ENCODE peak calls at places on chromosome 15, in seven cellular contexts. One of them, this sample, is unnamed.

GRCh38 chr15:58590901-58591300 is 158.6 kb downstream of the ADAM10 start:
- DNase-seq in HCT116: no peak
- DNase-seq in omental fat pad: no peak
- DNase-seq in breast epithelium: no peak
- DNase-seq in RWPE1: no peak
- DNase-seq in Caco-2: no peak
- DNase-seq in BJ: no peak
- DNase-seq in this sample: no peak

GRCh38 chr15:89777821-89778380 is 1.8 kb downstream of the MESP2 start:
- DNase-seq in HCT116: no peak
- DNase-seq in omental fat pad: no peak
- DNase-seq in breast epithelium: no peak
- DNase-seq in RWPE1: no peak
- DNase-seq in Caco-2: no peak
- DNase-seq in BJ: no peak
- DNase-seq in this sample: no peak

GRCh38 chr15:52050416-52050815 is 31.4 kb downstream of the MAPK6 start:
- DNase-seq in HCT116: no peak
- DNase-seq in omental fat pad: no peak
- DNase-seq in breast epithelium: no peak
- DNase-seq in RWPE1: peak
- DNase-seq in Caco-2: no peak
- DNase-seq in BJ: no peak
- DNase-seq in this sample: no peak

GRCh38 chr15:89457086-89457485 is 39.3 kb downstream of the RHCG start:
- DNase-seq in HCT116: peak
- DNase-seq in omental fat pad: no peak
- DNase-seq in breast epithelium: no peak
- DNase-seq in RWPE1: peak
- DNase-seq in Caco-2: peak
- DNase-seq in BJ: no peak
- DNase-seq in this sample: no peak

GRCh38 chr15:51861557-51862350 is 32.3 kb downstream of the TMOD3 start:
- DNase-seq in HCT116: no peak
- DNase-seq in omental fat pad: no peak
- DNase-seq in breast epithelium: no peak
- DNase-seq in RWPE1: no peak
- DNase-seq in Caco-2: no peak
- DNase-seq in BJ: no peak
- DNase-seq in this sample: no peak

GRCh38 chr15:79265167-79265566 is 17.4 kb upstream of the ANKRD34C start:
- DNase-seq in HCT116: peak
- DNase-seq in omental fat pad: no peak
- DNase-seq in breast epithelium: no peak
- DNase-seq in RWPE1: peak
- DNase-seq in Caco-2: no peak
- DNase-seq in BJ: no peak
- DNase-seq in this sample: no peak

GRCh38 chr15:65328506-65329297 is 24.2 kb downstream of the RNU5B-1 start:
- DNase-seq in HCT116: no peak
- DNase-seq in omental fat pad: no peak
- DNase-seq in breast epithelium: no peak
- DNase-seq in RWPE1: no peak
- DNase-seq in Caco-2: no peak
- DNase-seq in BJ: no peak
- DNase-seq in this sample: no peak

GRCh38 chr15:93179704-93180103 is 90.7 kb upstream of the RGMA start:
- DNase-seq in HCT116: no peak
- DNase-seq in omental fat pad: no peak
- DNase-seq in breast epithelium: no peak
- DNase-seq in RWPE1: no peak
- DNase-seq in Caco-2: no peak
- DNase-seq in BJ: no peak
- DNase-seq in this sample: no peak

GRCh38 chr15:26178821-26179220 is 315.7 kb upstream of the ATP10A start:
- DNase-seq in HCT116: no peak
- DNase-seq in omental fat pad: no peak
- DNase-seq in breast epithelium: no peak
- DNase-seq in RWPE1: no peak
- DNase-seq in Caco-2: no peak
- DNase-seq in BJ: no peak
- DNase-seq in this sample: no peak

GRCh38 chr15:26176831-26177230 is 313.7 kb upstream of the ATP10A start:
- DNase-seq in HCT116: no peak
- DNase-seq in omental fat pad: no peak
- DNase-seq in breast epithelium: no peak
- DNase-seq in RWPE1: no peak
- DNase-seq in Caco-2: no peak
- DNase-seq in BJ: no peak
- DNase-seq in this sample: no peak

GRCh38 chr15:26177816-26178215 is 314.7 kb upstream of the ATP10A start:
- DNase-seq in HCT116: no peak
- DNase-seq in omental fat pad: no peak
- DNase-seq in breast epithelium: no peak
- DNase-seq in RWPE1: no peak
- DNase-seq in Caco-2: no peak
- DNase-seq in BJ: no peak
- DNase-seq in this sample: no peak

GRCh38 chr15:26179906-26180305 is 316.8 kb upstream of the ATP10A start:
- DNase-seq in HCT116: no peak
- DNase-seq in omental fat pad: no peak
- DNase-seq in breast epithelium: no peak
- DNase-seq in RWPE1: no peak
- DNase-seq in Caco-2: peak
- DNase-seq in BJ: no peak
- DNase-seq in this sample: no peak
- TF ChIP-seq CTCF in HCT116: no peak
- TF ChIP-seq CTCF in omental fat pad: no peak
- TF ChIP-seq CTCF in breast epithelium: no peak
- TF ChIP-seq CTCF in RWPE1: no peak
- TF ChIP-seq CTCF in Caco-2: no peak
- TF ChIP-seq CTCF in BJ: no peak
- TF ChIP-seq CTCF in this sample: no peak

DNA sequence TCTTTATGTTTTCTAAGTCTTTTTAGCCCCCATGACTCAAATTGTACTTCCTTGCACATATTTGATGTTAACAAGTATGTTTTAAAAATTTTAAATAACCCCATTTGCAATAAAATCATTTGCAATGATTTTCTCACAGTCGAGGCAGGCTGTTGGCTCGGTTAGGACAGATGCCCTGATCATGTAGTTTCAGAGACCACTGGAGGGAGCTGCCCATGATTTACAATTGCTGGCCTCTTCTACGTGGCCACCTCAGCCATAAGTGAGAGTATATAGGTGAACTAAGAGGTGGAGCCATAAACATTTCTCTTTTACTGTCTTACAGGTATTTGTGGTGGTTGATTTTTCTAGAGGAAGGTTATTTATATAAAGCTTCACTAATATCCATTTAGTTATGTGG is 1.7 kb downstream of the DTWD1 start:
- DNase-seq in HCT116: no peak
- DNase-seq in omental fat pad: no peak
- DNase-seq in breast epithelium: no peak
- DNase-seq in RWPE1: no peak
- DNase-seq in Caco-2: peak
- DNase-seq in BJ: no peak
- DNase-seq in this sample: no peak
- TF ChIP-seq CTCF in HCT116: no peak
- TF ChIP-seq CTCF in omental fat pad: no peak
- TF ChIP-seq CTCF in breast epithelium: no peak
- TF ChIP-seq CTCF in RWPE1: no peak
- TF ChIP-seq CTCF in Caco-2: no peak
- TF ChIP-seq CTCF in BJ: peak
- TF ChIP-seq CTCF in this sample: no peak

GRCh38 chr15:71422530-71423259 is 307.4 kb downstream of the THSD4 start:
- DNase-seq in HCT116: no peak
- DNase-seq in omental fat pad: no peak
- DNase-seq in breast epithelium: no peak
- DNase-seq in RWPE1: no peak
- DNase-seq in Caco-2: no peak
- DNase-seq in BJ: no peak
- DNase-seq in this sample: no peak
- TF ChIP-seq CTCF in HCT116: no peak
- TF ChIP-seq CTCF in omental fat pad: no peak
- TF ChIP-seq CTCF in breast epithelium: no peak
- TF ChIP-seq CTCF in RWPE1: no peak
- TF ChIP-seq CTCF in Caco-2: no peak
- TF ChIP-seq CTCF in BJ: no peak
- TF ChIP-seq CTCF in this sample: no peak

DNA sequence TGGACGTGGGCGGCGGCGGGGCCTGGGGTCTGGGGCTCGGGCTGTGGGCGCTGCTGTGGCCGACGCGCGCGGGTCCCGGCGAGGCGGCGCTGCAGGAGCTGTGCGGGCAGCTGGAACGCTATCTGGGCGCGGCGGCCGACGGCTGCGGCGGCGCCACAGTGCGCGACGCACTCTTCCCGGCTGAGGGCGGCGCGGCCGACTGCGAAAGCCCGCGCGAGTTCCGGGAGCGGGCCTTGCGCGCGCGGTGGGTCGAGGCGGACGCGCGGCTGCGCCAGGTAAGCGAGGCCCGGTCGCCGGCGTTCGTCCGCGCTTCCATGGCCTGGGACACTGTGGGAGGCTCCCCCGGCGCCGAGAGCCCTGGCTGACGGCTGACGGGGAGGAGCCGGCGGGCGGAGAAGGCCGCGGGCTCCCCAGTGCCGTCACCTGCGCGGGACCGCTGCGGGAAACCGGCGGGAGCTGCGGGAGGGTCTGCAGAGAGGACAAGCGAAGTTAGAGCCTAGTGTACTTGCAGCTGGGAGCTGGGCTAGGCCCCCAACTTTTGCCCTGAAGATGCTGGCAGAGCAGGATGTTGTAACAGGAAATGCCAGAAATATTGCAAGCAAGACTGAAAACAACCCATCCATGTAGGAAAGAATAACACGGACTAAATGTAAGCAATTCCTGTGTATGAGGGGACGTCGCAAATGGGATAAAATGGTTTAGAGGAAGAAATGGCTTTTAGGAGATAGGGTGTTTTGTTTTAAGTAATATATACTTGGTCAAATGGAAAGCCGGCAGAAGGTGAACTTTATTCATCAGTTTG is 834 bp downstream of the WHAMM start:
- DNase-seq in HCT116: no peak
- DNase-seq in omental fat pad: no peak
- DNase-seq in breast epithelium: no peak
- DNase-seq in RWPE1: no peak
- DNase-seq in Caco-2: peak
- DNase-seq in BJ: no peak
- DNase-seq in this sample: no peak
- TF ChIP-seq CTCF in HCT116: no peak
- TF ChIP-seq CTCF in omental fat pad: no peak
- TF ChIP-seq CTCF in breast epithelium: no peak
- TF ChIP-seq CTCF in RWPE1: peak
- TF ChIP-seq CTCF in Caco-2: no peak
- TF ChIP-seq CTCF in BJ: no peak
- TF ChIP-seq CTCF in this sample: no peak

GRCh38 chr15:74840851-74841760 is 1.9 kb downstream of the ULK3 start:
- DNase-seq in HCT116: no peak
- DNase-seq in omental fat pad: no peak
- DNase-seq in breast epithelium: no peak
- DNase-seq in RWPE1: no peak
- DNase-seq in Caco-2: no peak
- DNase-seq in BJ: no peak
- DNase-seq in this sample: no peak

GRCh38 chr15:74843445-74843828 is 481 bp upstream of the ULK3 start:
- DNase-seq in HCT116: no peak
- DNase-seq in omental fat pad: no peak
- DNase-seq in breast epithelium: no peak
- DNase-seq in RWPE1: no peak
- DNase-seq in Caco-2: no peak
- DNase-seq in BJ: no peak
- DNase-seq in this sample: no peak

GRCh38 chr15:74843891-74844299 is 939 bp upstream of the ULK3 start:
- DNase-seq in HCT116: no peak
- DNase-seq in omental fat pad: no peak
- DNase-seq in breast epithelium: no peak
- DNase-seq in RWPE1: no peak
- DNase-seq in Caco-2: no peak
- DNase-seq in BJ: no peak
- DNase-seq in this sample: no peak

GRCh38 chr15:74841761-74842385 is 1.1 kb downstream of the ULK3 start:
- DNase-seq in HCT116: no peak
- DNase-seq in omental fat pad: no peak
- DNase-seq in breast epithelium: no peak
- DNase-seq in RWPE1: no peak
- DNase-seq in Caco-2: no peak
- DNase-seq in BJ: no peak
- DNase-seq in this sample: no peak

DNA sequence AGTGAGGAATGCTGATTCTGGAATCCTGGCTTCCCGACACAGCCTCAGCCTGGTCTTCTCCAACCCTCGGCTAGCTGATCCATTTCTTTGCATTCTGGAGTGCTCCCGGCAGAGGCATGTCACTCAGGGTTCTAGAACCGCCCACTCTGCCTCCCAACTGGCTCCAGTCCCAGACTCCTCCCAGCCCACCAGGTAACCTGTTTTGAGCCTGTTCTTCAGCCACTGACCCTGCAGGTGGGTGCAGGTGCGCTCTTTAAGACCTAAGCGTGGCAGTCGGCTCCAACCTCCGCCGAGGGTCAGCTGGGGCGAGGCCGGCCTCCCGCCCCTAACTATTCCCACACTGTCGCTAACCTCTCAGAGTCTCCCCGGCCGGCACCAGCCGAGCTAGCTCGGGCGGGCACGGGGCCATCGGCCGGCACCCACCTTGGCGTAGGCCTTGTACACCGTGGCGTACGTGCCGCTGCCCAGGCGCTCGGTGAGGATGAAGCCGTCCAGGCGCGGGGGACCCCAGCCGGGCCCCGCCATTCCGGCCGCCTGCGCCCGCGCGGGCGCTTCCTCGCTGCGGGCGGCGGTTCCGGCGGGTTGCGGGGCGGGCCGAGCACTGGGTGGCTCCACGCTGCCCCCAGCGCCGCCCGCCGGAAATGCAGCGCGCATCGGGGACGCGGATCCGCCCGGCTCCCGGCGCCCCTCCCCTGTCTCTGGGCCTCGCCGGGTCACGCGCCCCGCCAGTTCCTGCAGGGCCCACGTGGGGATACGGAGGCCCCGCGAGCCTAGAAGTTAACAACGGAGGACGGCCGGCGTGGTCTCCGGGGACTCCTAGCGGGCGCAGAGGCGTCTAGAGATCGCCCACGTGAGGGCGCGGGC is at the start of gene ULK3:
- DNase-seq in HCT116: peak
- DNase-seq in omental fat pad: peak
- DNase-seq in breast epithelium: peak
- DNase-seq in RWPE1: peak
- DNase-seq in Caco-2: peak
- DNase-seq in BJ: no peak
- DNase-seq in this sample: peak
- TF ChIP-seq CTCF in HCT116: peak
- TF ChIP-seq CTCF in omental fat pad: peak
- TF ChIP-seq CTCF in breast epithelium: peak
- TF ChIP-seq CTCF in RWPE1: peak
- TF ChIP-seq CTCF in Caco-2: peak
- TF ChIP-seq CTCF in BJ: peak
- TF ChIP-seq CTCF in this sample: no peak

This sample was measured in activated B cell treated with CpG ODN at 0.5 μM for 24 hours.